ENCODE peak calls at places on chromosomes 2 and 18, in six cellular contexts. B is suprapubic skin, C is heart left ventricle, H is spleen, D is right lobe of liver, R is ovary. F is an unnamed sample.

GRCh38 chr2:99974275-99974674 is 168.1 kb downstream of the AFF3 start:
- DNase-seq in D (no peak), H (no peak), R (no peak), B (no peak), C (no peak), F (no peak)

GRCh38 chr18:36561046-36561445 is 263.5 kb downstream of the FHOD3 start:
- DNase-seq in D (no peak), C (no peak), H (no peak), R (no peak), B (no peak), F (no peak)

GRCh38 chr2:113309655-113310387 is 31.1 kb upstream of the PAX8 start:
- DNase-seq in H (no peak), R (no peak), C (no peak), B (no peak), D (no peak), F (no peak)

GRCh38 chr18:55587341-55588000 is 521 bp downstream of the TCF4 start:
- DNase-seq in C (peak), D (peak), R (peak), B (no peak), H (no peak), F (no peak)

GRCh38 chr2:40719414-40719813 is 267.5 kb upstream of the SLC8A1 start:
- DNase-seq in D (no peak), C (no peak), B (no peak), H (no peak), R (no peak), F (no peak)

GRCh38 chr2:45121236-45121927 is 112.1 kb upstream of the SIX2 start:
- DNase-seq in B (no peak), R (no peak), C (no peak), D (no peak), H (no peak), F (no peak)

GRCh38 chr18:8188196-8188595 is 421.0 kb upstream of the RAB12 start:
- DNase-seq in B (no peak), C (no peak), R (no peak), D (no peak), H (no peak), F (no peak)

GRCh38 chr2:120344991-120345975 is 653 bp upstream of the INHBB start:
- DNase-seq in C (no peak), B (no peak), H (peak), R (peak), D (no peak), F (no peak)

GRCh38 chr2:152336103-152336853 is 1.3 kb downstream of the FMNL2 start:
- DNase-seq in C (peak), H (peak), D (peak), R (peak), B (peak), F (no peak)

GRCh38 chr2:55012648-55013484 is 37.4 kb downstream of the RTN4 start:
- DNase-seq in H (no peak), B (no peak), D (no peak), C (no peak), R (no peak), F (no peak)

GRCh38 chr18:48136051-48136543 is 205.6 kb upstream of the SMAD2 start:
- DNase-seq in H (peak), R (peak), C (peak), D (peak), B (no peak), F (no peak)

GRCh38 chr18:48132993-48133674 is 202.7 kb upstream of the SMAD2 start:
- DNase-seq in D (no peak), C (no peak), H (peak), R (no peak), B (no peak), F (no peak)

GRCh38 chr18:48135436-48135966 is 205.0 kb upstream of the SMAD2 start:
- DNase-seq in R (no peak), B (no peak), D (no peak), H (peak), C (no peak), F (no peak)

GRCh38 chr18:48134609-48135008 is 204.2 kb upstream of the SMAD2 start:
- DNase-seq in R (no peak), B (no peak), D (no peak), C (no peak), H (peak), F (no peak)

DNA sequence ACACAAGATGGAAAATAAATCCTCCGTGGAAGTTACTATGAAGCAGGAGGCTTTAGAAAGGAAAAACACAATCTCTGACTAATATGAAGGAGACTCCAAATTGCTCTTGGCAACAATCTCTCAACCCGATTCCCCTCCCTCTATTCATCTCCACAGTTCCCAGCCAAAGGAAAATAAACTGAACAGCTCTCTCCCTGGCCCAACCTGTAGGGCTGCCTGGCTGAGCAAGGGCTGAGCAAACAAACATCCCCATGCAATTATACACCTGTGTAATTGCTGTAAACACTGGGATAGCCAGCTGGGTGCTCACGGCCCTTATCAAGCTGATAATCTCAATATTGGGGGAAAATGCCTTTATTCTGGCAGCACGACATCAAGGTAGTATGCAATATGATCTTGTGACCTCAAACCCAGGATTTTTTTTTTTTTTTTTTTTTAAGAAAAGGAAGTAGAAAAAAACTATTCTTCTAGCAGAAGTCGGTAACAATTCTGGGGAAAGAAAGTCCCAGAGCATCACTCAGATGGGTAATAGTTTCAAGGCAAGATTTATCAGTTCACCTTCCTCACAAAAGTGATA is 203.3 kb upstream of the SMAD2 start:
- DNase-seq in B (no peak), H (peak), R (no peak), C (no peak), D (no peak), F (no peak)
- TF ChIP-seq CTCF in B (no peak), H (no peak), R (no peak), C (no peak), D (no peak), F (no peak)

DNA sequence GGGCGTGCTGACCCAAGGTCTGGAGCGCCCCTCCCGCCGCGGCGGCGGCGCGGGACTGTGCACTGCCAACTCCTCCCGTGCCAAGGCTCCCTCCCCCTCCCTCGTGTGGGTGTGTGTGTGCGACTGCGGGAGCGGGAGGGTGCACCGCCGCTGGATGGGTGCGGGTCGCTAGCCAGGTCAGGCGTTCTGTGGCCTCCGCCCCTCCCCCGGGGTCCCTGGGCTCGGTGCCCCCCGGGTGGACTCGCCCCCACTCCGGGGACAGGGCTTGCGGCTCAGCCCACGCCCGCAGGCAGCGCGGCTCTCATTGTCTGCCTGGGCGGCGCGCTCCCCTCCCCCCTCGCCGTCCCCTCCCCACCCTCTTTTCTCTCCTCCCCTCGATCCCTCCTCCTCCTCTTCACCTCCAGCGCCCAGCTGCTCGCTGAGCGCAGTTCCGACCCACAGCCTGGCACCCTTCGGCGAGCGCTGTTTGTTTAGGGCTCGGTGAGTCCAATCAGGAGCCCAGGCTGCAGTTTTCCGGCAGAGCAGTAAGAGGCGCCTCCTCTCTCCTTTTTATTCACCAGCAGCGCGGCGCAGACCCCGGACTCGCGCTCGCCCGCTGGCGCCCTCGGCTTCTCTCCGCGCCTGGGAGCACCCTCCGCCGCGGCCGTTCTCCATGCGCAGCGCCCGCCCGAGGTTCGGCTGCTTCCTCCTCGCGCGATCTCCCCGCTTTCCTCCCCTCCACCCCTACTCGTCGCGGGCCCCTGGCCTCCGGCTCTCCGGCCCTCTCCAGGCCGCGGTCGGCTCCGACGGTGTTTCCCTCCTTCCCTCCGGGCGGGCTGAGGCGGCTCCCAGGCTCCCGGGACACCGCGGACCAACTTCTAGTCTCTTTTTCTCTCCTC is at the start of gene GATA6:
- DNase-seq in B (no peak), R (peak), H (peak), D (peak), C (peak), F (no peak)
- TF ChIP-seq CTCF in B (peak), R (no peak), H (peak), D (peak), C (peak), F (peak)

GRCh38 chr18:75207298-75208054 is 1.5 kb downstream of the PTGR3 start:
- DNase-seq in H (no peak), B (no peak), R (no peak), D (no peak), C (no peak), F (no peak)

GRCh38 chr18:75206637-75207297 is 2.2 kb downstream of the PTGR3 start:
- DNase-seq in B (no peak), R (no peak), C (no peak), H (no peak), D (no peak), F (no peak)

GRCh38 chr18:75209129-75209951 is at the start of gene PTGR3:
- DNase-seq in H (peak), D (peak), C (peak), B (peak), R (peak), F (no peak)

GRCh38 chr18:75208836-75209128 is 157 bp downstream of the PTGR3 start:
- DNase-seq in D (peak), C (peak), R (no peak), H (peak), B (no peak), F (no peak)

DNA sequence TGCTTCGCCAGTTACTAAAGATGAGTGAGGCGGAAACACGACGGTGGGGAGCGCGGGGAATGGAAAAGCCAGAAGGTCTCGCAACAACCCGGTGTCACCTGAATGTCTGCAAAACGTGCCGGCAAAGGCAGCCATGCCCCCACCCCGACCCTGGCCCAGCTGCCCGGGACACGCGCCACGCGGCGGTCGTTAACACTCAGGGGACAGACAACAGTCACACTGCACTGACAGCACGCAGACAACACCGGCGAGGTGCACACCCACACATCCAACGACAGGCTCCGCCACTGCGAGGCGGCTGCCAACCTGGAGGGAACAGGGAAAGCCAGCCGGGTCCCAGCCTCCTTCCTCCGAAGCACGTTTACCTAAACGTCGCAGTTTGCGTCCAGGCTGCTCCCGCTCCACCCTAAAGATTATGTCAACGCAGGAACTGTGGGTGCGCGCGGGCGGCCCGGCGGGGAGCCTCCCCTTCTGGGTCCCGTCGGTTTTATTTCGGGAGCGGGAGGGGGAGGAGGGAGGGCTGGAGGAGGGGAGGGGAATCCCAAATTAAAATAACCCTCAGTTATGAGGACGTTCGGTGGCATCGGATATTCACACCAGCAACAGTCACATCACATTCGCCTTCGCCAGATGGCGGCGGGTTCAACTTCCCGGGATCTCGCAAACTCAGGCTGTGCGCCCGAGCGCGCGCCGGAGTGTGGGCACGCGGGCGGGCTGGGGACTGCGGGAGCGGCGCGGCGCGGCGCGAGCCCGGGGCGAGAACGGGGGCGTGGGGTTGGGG is 694 bp downstream of the PTGR3 start:
- DNase-seq in H (peak), C (peak), R (peak), B (no peak), D (peak), F (no peak)
- TF ChIP-seq CTCF in H (no peak), C (peak), R (no peak), B (no peak), D (peak), F (peak)

GRCh38 chr2:142957143-142957542 is 79.7 kb downstream of the KYNU start:
- DNase-seq in C (no peak), D (no peak), H (no peak), B (no peak), R (no peak), F (no peak)
- TF ChIP-seq CTCF in C (no peak), D (no peak), H (no peak), B (no peak), R (no peak), F (no peak)

GRCh38 chr2:10266133-10266620 is 36.5 kb upstream of the HPCAL1 start:
- DNase-seq in R (no peak), D (no peak), H (peak), C (no peak), B (no peak), F (peak)
- TF ChIP-seq CTCF in R (no peak), D (no peak), H (no peak), C (no peak), B (no peak), F (peak)

GRCh38 chr2:85245891-85246290 is 81.9 kb downstream of the TGOLN2 start:
- DNase-seq in R (no peak), C (no peak), D (no peak), B (no peak), H (no peak), F (peak)

GRCh38 chr2:85244798-85245197 is 83.0 kb downstream of the TGOLN2 start:
- DNase-seq in D (no peak), C (no peak), B (peak), R (no peak), H (peak), F (peak)

GRCh38 chr2:85242321-85242720 is 85.5 kb downstream of the TGOLN2 start:
- DNase-seq in R (no peak), C (no peak), B (peak), D (no peak), H (peak), F (no peak)

GRCh38 chr2:85246348-85246747 is 81.4 kb downstream of the TGOLN2 start:
- DNase-seq in C (no peak), D (no peak), H (peak), R (no peak), B (no peak), F (no peak)

DNA sequence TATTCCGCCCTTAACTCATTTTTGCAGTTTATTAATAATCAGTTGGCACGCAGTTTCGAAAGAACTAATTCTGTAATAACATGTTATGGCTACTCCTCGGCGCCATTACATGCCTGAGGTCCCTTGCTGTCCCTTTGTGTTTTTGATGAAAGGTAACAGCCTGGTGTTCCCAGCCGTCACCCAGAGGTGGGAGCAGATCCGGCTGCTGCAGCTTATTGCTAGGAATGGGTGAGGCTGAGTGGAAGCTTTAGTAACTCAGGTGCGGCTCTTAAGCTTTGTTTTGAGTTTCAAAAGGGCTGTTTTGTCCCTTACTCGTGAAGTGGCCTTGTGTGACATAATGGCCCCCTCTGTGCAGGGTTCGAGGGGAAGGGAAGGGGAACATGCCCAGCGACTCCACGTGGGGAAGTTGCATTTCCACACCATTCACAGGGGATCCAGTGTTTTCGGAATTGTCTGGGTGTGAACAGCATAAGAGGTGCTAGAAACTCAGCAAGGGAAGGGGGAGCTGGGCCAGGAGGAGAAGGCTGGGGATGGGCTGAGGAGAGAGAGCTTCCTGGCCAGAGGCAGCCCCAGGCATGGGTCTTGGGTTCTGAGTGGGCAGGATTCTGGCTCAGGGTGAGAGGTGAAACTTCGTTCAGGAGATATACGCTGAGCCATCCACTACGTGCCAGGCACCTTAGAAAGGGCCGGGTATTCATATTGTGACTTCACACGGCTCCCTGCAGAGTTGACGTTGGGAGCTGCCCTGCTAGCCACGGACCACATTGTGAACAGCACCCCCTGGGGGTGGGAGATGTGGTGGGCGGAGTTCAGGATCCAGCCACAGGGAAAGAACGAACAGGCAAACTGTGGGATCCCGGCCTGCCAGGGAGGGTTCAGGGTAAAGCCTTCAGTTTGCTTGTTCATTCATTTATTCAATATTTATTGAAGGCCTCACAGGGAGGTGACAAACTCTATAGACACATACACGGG is 84.4 kb downstream of the TGOLN2 start:
- DNase-seq in C (peak), H (peak), R (no peak), D (peak), B (peak), F (peak)
- TF ChIP-seq CTCF in C (peak), H (peak), R (no peak), D (peak), B (peak), F (peak)

GRCh38 chr18:32439802-32440201 is 30.9 kb downstream of the GAREM1 start:
- DNase-seq in C (peak), R (no peak), B (no peak), H (no peak), D (no peak), F (no peak)
- TF ChIP-seq CTCF in C (peak), R (no peak), B (no peak), H (no peak), D (no peak), F (peak)

GRCh38 chr18:76927216-76927725 is 104.9 kb downstream of the ZNF236 start:
- DNase-seq in B (no peak), D (no peak), R (no peak), C (no peak), H (no peak), F (no peak)

GRCh38 chr18:76923485-76924085 is 101.2 kb downstream of the ZNF236 start:
- DNase-seq in C (no peak), D (no peak), H (no peak), R (no peak), B (no peak), F (no peak)

GRCh38 chr18:76920974-76921373 is 98.6 kb downstream of the ZNF236 start:
- DNase-seq in R (no peak), H (no peak), C (no peak), D (no peak), B (no peak), F (no peak)

DNA sequence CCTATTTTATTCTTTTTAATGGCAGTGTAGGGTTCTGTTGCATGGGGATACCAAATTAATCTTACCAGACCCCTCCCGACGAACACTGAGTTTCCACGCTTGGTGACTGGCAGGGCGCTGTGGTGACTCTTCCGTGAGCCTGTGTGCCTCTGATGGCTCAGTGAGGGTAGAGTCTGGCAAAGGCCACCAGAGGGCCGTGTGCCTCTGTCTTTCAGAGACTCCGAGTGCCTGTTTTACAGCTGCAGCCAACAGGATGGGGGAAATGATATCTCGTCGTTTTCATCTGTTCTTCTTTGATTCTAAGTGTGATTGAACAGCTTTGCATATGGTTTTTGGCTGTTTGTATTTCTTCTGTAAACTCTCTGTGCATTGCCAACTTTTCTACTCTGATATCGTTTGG is 99.8 kb downstream of the ZNF236 start:
- DNase-seq in R (no peak), C (peak), B (no peak), H (peak), D (peak), F (no peak)
- TF ChIP-seq CTCF in R (no peak), C (peak), B (peak), H (peak), D (peak), F (peak)

DNA sequence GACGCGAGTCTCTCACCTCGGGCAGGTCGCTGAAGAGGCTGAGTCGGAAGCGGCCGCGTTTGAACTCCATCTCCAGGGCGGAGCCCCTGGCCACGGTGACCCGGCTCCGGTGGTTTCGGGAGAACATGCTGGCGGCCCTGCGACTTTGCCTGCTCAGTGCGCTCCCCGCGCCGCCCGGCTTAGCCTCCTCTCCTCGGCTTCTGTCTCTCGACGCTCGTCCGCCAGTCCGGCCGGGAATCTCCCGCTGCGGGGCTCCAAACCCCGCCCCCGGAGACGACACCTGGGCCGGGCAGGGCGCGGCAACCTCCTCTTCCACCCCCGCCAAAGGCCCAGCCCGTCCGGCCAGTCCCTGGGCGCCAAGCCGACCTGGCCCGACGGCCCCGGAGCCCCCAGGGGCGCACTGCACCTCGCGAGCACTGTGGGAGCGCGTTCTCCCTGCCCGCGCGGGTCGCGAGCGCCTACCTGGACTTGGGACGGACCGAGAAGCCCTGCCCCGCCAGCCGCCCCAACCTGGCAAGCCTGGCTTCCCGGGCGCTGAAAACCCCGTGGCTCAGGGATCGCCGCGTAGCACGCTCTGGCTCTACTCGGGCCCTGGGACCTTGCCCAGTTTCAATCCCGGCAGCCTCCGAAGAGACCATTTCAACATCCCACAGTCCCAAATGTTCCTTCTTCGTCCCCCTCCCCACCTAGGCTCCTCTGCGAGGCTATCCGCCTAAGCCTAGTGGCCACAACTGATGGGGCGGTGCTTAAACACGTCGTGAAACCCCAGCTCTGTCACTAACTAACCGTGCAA is at the start of gene RTKN:
- DNase-seq in H (peak), D (peak), C (peak), B (no peak), R (peak), F (no peak)
- TF ChIP-seq CTCF in H (no peak), D (no peak), C (no peak), B (no peak), R (no peak), F (no peak)